ENCODE peak calls at places on chromosome 21, in six cellular contexts. T, D, H, P, K and B are unnamed samples.

GRCh38 chr21:33896691-33897090 is 18.9 kb downstream of the ATP5PO start:
- DNase-seq in T (no peak), D (no peak), H (no peak), P (no peak), K (no peak), B (no peak)

GRCh38 chr21:35585878-35586277 is 474.4 kb downstream of the SETD4 start:
- DNase-seq in T (no peak), D (no peak), H (no peak), P (no peak), K (no peak), B (no peak)

GRCh38 chr21:35697321-35697808 is 363.0 kb downstream of the SETD4 start:
- DNase-seq in T (peak; percentile 66), D (peak; percentile 85), H (peak; percentile 92), P (peak; percentile 35), K (peak; percentile 76), B (no peak)

GRCh38 chr21:43371786-43372185 is 55.1 kb downstream of the SIK1 start:
- DNase-seq in T (no peak), D (no peak), H (no peak), P (no peak), K (no peak), B (no peak)

GRCh38 chr21:35475768-35476167 is 426.7 kb upstream of the RUNX1 start:
- DNase-seq in T (no peak), D (no peak), H (no peak), P (peak; percentile 75), K (no peak), B (no peak)

GRCh38 chr21:33401617-33401967 is 1.6 kb upstream of the IFNGR2 start:
- DNase-seq in T (no peak), D (no peak), H (no peak), P (no peak), K (no peak), B (no peak)

GRCh38 chr21:42063578-42064521 is 7.3 kb upstream of the UMODL1 start:
- DNase-seq in T (no peak), D (peak; percentile 49), H (no peak), P (no peak), K (no peak), B (peak; percentile 58)

GRCh38 chr21:25244735-25245134 is 362.5 kb downstream of the MRPL39 start:
- DNase-seq in T (no peak), D (no peak), H (no peak), P (no peak), K (no peak), B (no peak)

GRCh38 chr21:35818597-35818996 is 241.7 kb downstream of the SETD4 start:
- DNase-seq in T (no peak), D (no peak), H (no peak), P (no peak), K (no peak), B (no peak)

GRCh38 chr21:30839304-30839703 is 9.7 kb upstream of the KRTAP7-1 start:
- DNase-seq in T (no peak), D (peak; percentile 52), H (peak; percentile 62), P (no peak), K (no peak), B (no peak)

GRCh38 chr21:42227909-42228708 is 9.2 kb downstream of the ABCG1 start:
- DNase-seq in T (peak; percentile 91), D (peak; percentile 50), H (no peak), P (peak; percentile 91), K (peak; percentile 91), B (peak; percentile 86)

GRCh38 chr21:37862536-37862935 is 53.7 kb downstream of the KCNJ6 start:
- DNase-seq in T (no peak), D (no peak), H (peak; percentile 72), P (peak; percentile 66), K (no peak), B (no peak)

GRCh38 chr21:42466700-42467612 is 29.1 kb downstream of the RSPH1 start:
- DNase-seq in T (no peak), D (peak; percentile 14), H (peak; percentile 45), P (peak; percentile 7), K (no peak), B (no peak)

GRCh38 chr21:35540950-35541632 is 492.0 kb upstream of the RUNX1 start:
- DNase-seq in T (no peak), D (no peak), H (no peak), P (no peak), K (no peak), B (no peak)

GRCh38 chr21:36134820-36135390 is at the start of gene CBR3:
- DNase-seq in T (peak; percentile 72), D (peak; percentile 33), H (no peak), P (peak; percentile 41), K (peak; percentile 77), B (no peak)

GRCh38 chr21:30206551-30207251 is 9.2 kb downstream of the CLDN8 start:
- DNase-seq in T (no peak), D (no peak), H (no peak), P (no peak), K (no peak), B (no peak)

GRCh38 chr21:26810266-26810665 is 34.9 kb downstream of the ADAMTS1 start:
- DNase-seq in T (no peak), D (no peak), H (no peak), P (peak; percentile 87), K (no peak), B (no peak)

GRCh38 chr21:25870084-25870483 is 135.3 kb downstream of the GABPA start:
- DNase-seq in T (no peak), D (no peak), H (no peak), P (no peak), K (no peak), B (no peak)

GRCh38 chr21:43611598-43612369 is 47.5 kb downstream of the HSF2BP start:
- DNase-seq in T (peak; percentile 70), D (peak; percentile 73), H (peak; percentile 73), P (peak; percentile 95), K (peak; percentile 84), B (no peak)

GRCh38 chr21:29943885-29944284 is 4.1 kb upstream of the GRIK1 start:
- DNase-seq in T (no peak), D (no peak), H (no peak), P (no peak), K (no peak), B (no peak)

GRCh38 chr21:36783612-36784383 is 84.9 kb downstream of the SIM2 start:
- DNase-seq in T (no peak), D (no peak), H (no peak), P (peak; percentile 97), K (no peak), B (no peak)

GRCh38 chr21:43312751-43313169 is 114.2 kb downstream of the SIK1 start:
- DNase-seq in T (no peak), D (no peak), H (no peak), P (no peak), K (no peak), B (no peak)

GRCh38 chr21:42414928-42415769 is 11.4 kb downstream of the UBASH3A start:
- DNase-seq in T (no peak), D (no peak), H (no peak), P (peak; percentile 78), K (peak; percentile 59), B (peak; percentile 66)

GRCh38 chr21:42307106-42307505 is 8.1 kb downstream of the TFF3 start:
- DNase-seq in T (no peak), D (no peak), H (no peak), P (no peak), K (no peak), B (no peak)

DNA sequence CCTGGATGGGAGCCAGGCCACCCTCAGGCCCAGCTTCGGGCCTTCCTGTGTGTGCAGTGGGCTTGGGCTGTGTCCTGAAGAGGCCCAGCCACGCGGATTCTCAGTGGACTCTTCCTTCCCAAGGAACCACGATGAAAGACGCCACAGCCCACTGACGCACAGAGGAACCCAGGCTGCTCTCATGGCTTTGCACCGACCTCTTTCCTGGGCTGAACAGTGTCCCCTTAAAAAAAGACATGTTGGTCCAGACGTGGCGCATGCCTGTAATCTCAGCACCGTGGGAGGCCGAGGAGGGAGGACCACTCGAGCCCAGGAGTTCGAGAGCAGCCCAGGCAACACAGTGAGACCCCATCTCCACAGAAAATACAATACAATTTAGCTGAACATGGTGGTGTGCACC is 3.5 kb downstream of the KRTAP10-11 start:
- DNase-seq in T (no peak), D (no peak), H (no peak), P (no peak), K (no peak), B (no peak)
- H3K9me3 ChIP-seq in T (peaks cover 10% of the 10 kb centered on the region), D (no peaks in the 10 kb centered on the region), H (no peaks in the 10 kb centered on the region), P (peaks cover 2% of the 10 kb centered on the region), K (peaks cover 5% of the 10 kb centered on the region), B (no peaks in the 10 kb centered on the region)

GRCh38 chr21:40997831-40998230 is 150.9 kb upstream of the DSCAM start:
- DNase-seq in T (no peak), D (no peak), H (no peak), P (no peak), K (no peak), B (no peak)

DNA sequence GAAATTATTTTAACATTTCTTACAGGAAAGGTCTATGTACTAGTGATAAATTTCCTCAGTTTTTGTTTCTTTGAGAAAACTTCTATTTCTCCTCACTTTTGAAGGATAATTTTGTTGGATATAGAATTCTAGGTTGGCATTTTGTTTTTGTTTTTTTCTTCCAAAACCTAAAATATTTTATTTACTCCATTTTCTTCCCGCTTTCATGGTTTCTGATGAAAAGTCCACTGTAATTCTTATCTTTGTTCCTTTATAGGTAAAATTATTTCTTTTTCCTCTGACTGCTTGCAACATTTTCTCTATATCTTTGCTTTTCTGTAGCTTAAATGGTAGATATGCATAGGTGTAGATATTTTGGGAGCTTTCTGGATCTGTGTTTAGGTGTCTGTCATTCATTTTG is 153.9 kb upstream of the DSCAM start:
- DNase-seq in T (no peak), D (no peak), H (no peak), P (no peak), K (no peak), B (no peak)
- H3K9me3 ChIP-seq in T (peaks cover 29% of the 10 kb centered on the region), D (no peaks in the 10 kb centered on the region), H (no peaks in the 10 kb centered on the region), P (peaks cover 19% of the 10 kb centered on the region), K (peaks cover 5% of the 10 kb centered on the region), B (no peaks in the 10 kb centered on the region)

GRCh38 chr21:9741343-9741742 is 780.0 kb upstream of the TPTE start:
- DNase-seq in T (no peak), D (no peak), H (no peak), P (no peak), K (no peak), B (no peak)
- H3K9me3 ChIP-seq in T (peaks cover 23% of the 10 kb centered on the region), D (no peaks in the 10 kb centered on the region), H (peaks cover 2% of the 10 kb centered on the region), P (peaks cover 36% of the 10 kb centered on the region), K (peaks cover 3% of the 10 kb centered on the region), B (peaks cover 9% of the 10 kb centered on the region)

GRCh38 chr21:32030146-32030652 is 157.4 kb downstream of the HUNK start:
- DNase-seq in T (no peak), D (no peak), H (no peak), P (no peak), K (no peak), B (no peak)
- H3K9me3 ChIP-seq in T (no peaks in the 10 kb centered on the region), D (no peaks in the 10 kb centered on the region), H (no peaks in the 10 kb centered on the region), P (no peaks in the 10 kb centered on the region), K (no peaks in the 10 kb centered on the region), B (no peaks in the 10 kb centered on the region)

DNA sequence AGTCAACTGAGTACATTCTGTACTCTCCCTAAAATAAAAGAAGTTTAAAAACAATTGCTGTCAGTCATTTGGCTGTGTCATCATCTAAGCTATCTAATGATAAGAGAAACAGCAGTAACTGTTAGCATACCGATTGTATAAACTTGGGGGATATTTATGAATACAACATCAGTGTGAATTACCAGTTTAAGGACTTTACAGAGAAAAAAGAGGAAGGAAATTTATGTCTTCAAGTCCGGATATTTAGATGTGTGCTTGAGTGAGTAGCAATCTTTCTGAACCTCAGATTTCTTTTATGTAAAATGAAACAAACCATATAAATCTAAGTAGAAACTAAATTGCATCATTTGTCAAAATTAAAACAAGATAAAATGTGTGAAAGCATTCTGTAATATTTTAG is 1557.0 kb downstream of the MRPL39 start:
- DNase-seq in T (no peak), D (no peak), H (no peak), P (no peak), K (no peak), B (no peak)
- H3K9me3 ChIP-seq in T (peaks cover 5% of the 10 kb centered on the region), D (no peaks in the 10 kb centered on the region), H (no peaks in the 10 kb centered on the region), P (no peaks in the 10 kb centered on the region), K (no peaks in the 10 kb centered on the region), B (no peaks in the 10 kb centered on the region)

GRCh38 chr21:39542736-39543135 is 70.0 kb upstream of the B3GALT5 start:
- DNase-seq in T (no peak), D (no peak), H (no peak), P (no peak), K (no peak), B (no peak)
- H3K9me3 ChIP-seq in T (peaks cover 10% of the 10 kb centered on the region), D (no peaks in the 10 kb centered on the region), H (no peaks in the 10 kb centered on the region), P (no peaks in the 10 kb centered on the region), K (no peaks in the 10 kb centered on the region), B (no peaks in the 10 kb centered on the region)